ENCODE peak calls at places on chromosomes 12 and 14, in five cellular contexts. One of them, this sample, is unnamed. For H3K27me3, the result is how much of the 10 kb centered on the place peaks cover.

GRCh38 chr12:93772003-93772402 is 94.8 kb downstream of the CRADD start:
- DNase-seq in brain microvascular endothelial cell: no peak
- DNase-seq in kidney epithelial cell: no peak
- DNase-seq in MM.1S: no peak
- DNase-seq in ovary: no peak
- DNase-seq in this sample: no peak

GRCh38 chr12:54650409-54650808 is 2.2 kb upstream of the DCD start:
- DNase-seq in brain microvascular endothelial cell: no peak
- DNase-seq in kidney epithelial cell: no peak
- DNase-seq in MM.1S: no peak
- DNase-seq in ovary: no peak
- DNase-seq in this sample: no peak

GRCh38 chr14:24058260-24058950 is 6.6 kb downstream of the CARMIL3 start:
- DNase-seq in brain microvascular endothelial cell: peak
- DNase-seq in kidney epithelial cell: no peak
- DNase-seq in MM.1S: peak
- DNase-seq in ovary: peak
- DNase-seq in this sample: peak

GRCh38 chr12:26723379-26724308 is 109.3 kb downstream of the ITPR2 start:
- DNase-seq in brain microvascular endothelial cell: peak
- DNase-seq in kidney epithelial cell: peak
- DNase-seq in MM.1S: peak
- DNase-seq in ovary: peak
- DNase-seq in this sample: no peak

GRCh38 chr12:21697829-21698630 is 40.4 kb upstream of the LDHB start:
- DNase-seq in brain microvascular endothelial cell: peak
- DNase-seq in kidney epithelial cell: no peak
- DNase-seq in MM.1S: peak
- DNase-seq in ovary: no peak
- DNase-seq in this sample: no peak

GRCh38 chr12:118136559-118137003 is 657 bp downstream of the PEBP1 start:
- DNase-seq in brain microvascular endothelial cell: peak
- DNase-seq in kidney epithelial cell: no peak
- DNase-seq in MM.1S: peak
- DNase-seq in ovary: peak
- DNase-seq in this sample: peak

GRCh38 chr14:92516966-92517350 is 3.4 kb downstream of the RIN3 start:
- DNase-seq in brain microvascular endothelial cell: no peak
- DNase-seq in kidney epithelial cell: no peak
- DNase-seq in MM.1S: no peak
- DNase-seq in ovary: no peak
- DNase-seq in this sample: no peak

GRCh38 chr12:117972341-117972740 is 3.6 kb upstream of the KSR2 start:
- DNase-seq in brain microvascular endothelial cell: no peak
- DNase-seq in kidney epithelial cell: no peak
- DNase-seq in MM.1S: no peak
- DNase-seq in ovary: no peak
- DNase-seq in this sample: no peak

GRCh38 chr12:47408171-47408871 is 297.5 kb downstream of the RPAP3 start:
- DNase-seq in brain microvascular endothelial cell: no peak
- DNase-seq in kidney epithelial cell: no peak
- DNase-seq in MM.1S: peak
- DNase-seq in ovary: no peak
- DNase-seq in this sample: no peak

GRCh38 chr14:23406244-23406643 is 1.8 kb downstream of the MYH6 start:
- DNase-seq in brain microvascular endothelial cell: no peak
- DNase-seq in kidney epithelial cell: no peak
- DNase-seq in MM.1S: no peak
- DNase-seq in ovary: no peak
- DNase-seq in this sample: no peak

GRCh38 chr12:15829949-15830348 is 40.8 kb upstream of the EPS8 start:
- DNase-seq in brain microvascular endothelial cell: peak
- DNase-seq in kidney epithelial cell: no peak
- DNase-seq in MM.1S: no peak
- DNase-seq in ovary: no peak
- DNase-seq in this sample: no peak

GRCh38 chr12:59396519-59396918 is 199.3 kb upstream of the SLC16A7 start:
- DNase-seq in brain microvascular endothelial cell: no peak
- DNase-seq in kidney epithelial cell: no peak
- DNase-seq in MM.1S: no peak
- DNase-seq in ovary: no peak
- DNase-seq in this sample: no peak

GRCh38 chr12:41142376-41142775 is 45.7 kb upstream of the PDZRN4 start:
- DNase-seq in brain microvascular endothelial cell: no peak
- DNase-seq in kidney epithelial cell: no peak
- DNase-seq in MM.1S: no peak
- DNase-seq in ovary: no peak
- DNase-seq in this sample: no peak

GRCh38 chr14:79278798-79279644 is 932.3 kb downstream of the DIO2 start:
- DNase-seq in brain microvascular endothelial cell: peak
- DNase-seq in kidney epithelial cell: peak
- DNase-seq in MM.1S: peak
- DNase-seq in ovary: peak
- DNase-seq in this sample: peak

GRCh38 chr14:97390031-97390729 is 593.0 kb downstream of the VRK1 start:
- DNase-seq in brain microvascular endothelial cell: no peak
- DNase-seq in kidney epithelial cell: no peak
- DNase-seq in MM.1S: no peak
- DNase-seq in ovary: no peak
- DNase-seq in this sample: no peak

GRCh38 chr14:67533754-67534085 is 630 bp downstream of the PLEKHH1 start:
- DNase-seq in brain microvascular endothelial cell: no peak
- DNase-seq in kidney epithelial cell: no peak
- DNase-seq in MM.1S: no peak
- DNase-seq in ovary: no peak
- DNase-seq in this sample: no peak

GRCh38 chr12:62435337-62436163 is 31.1 kb upstream of the MON2 start:
- DNase-seq in brain microvascular endothelial cell: peak
- DNase-seq in kidney epithelial cell: peak
- DNase-seq in MM.1S: peak
- DNase-seq in ovary: peak
- DNase-seq in this sample: peak

GRCh38 chr12:96044017-96044985 is 8.9 kb upstream of the LTA4H start:
- DNase-seq in brain microvascular endothelial cell: peak
- DNase-seq in kidney epithelial cell: no peak
- DNase-seq in MM.1S: no peak
- DNase-seq in ovary: no peak
- DNase-seq in this sample: no peak

GRCh38 chr12:53077030-53077429 is 2.2 kb downstream of the SPRYD3 start:
- DNase-seq in brain microvascular endothelial cell: no peak
- DNase-seq in kidney epithelial cell: no peak
- DNase-seq in MM.1S: no peak
- DNase-seq in ovary: no peak
- DNase-seq in this sample: no peak

GRCh38 chr14:98900236-98900635 is 371.8 kb downstream of the BCL11B start:
- DNase-seq in brain microvascular endothelial cell: no peak
- DNase-seq in kidney epithelial cell: no peak
- DNase-seq in MM.1S: no peak
- DNase-seq in ovary: no peak
- DNase-seq in this sample: no peak

DNA sequence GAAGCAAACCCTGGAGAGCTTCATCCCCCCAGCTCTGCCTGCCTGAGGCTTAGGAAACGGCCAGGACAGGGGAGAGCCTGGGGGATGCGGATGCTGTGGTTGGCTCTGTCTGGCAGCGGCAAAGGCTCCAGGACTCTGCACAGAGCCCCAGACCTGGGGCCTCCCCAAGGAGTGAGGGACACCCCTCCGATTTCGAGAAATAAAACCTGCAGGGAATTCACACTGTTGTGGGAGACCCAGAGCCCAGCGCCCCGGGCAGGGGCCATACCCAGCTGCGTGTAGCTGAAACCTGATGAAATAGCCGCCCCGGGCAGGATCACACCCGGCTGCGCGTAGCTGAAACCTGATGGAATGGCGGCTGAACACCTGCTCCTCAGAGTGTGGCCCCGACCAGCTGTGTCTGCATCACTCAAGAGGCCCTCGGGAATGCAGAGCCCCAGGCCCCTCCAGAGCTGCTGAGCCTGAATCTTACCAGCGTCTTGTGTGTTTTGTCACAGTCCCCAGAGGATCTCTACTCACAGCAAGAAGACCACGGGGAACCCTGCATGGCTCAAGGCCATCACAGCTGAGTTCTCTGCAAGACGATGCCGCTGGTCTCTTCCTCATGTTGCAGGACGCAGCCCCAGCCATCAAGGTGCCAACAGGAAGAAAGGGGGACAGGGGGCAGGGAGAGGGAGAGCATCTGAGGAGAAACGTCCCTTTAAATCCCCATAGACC is 46.5 kb upstream of the GALNT9 start:
- DNase-seq in brain microvascular endothelial cell: no peak
- DNase-seq in kidney epithelial cell: no peak
- DNase-seq in MM.1S: no peak
- DNase-seq in ovary: peak
- DNase-seq in this sample: no peak
- H3K27me3 ChIP-seq in brain microvascular endothelial cell: under half
- H3K27me3 ChIP-seq in kidney epithelial cell: under half
- H3K27me3 ChIP-seq in MM.1S: under half
- H3K27me3 ChIP-seq in ovary: under half
- H3K27me3 ChIP-seq in this sample: under half

GRCh38 chr12:132263451-132264065 is 65.8 kb downstream of the GALNT9 start:
- DNase-seq in brain microvascular endothelial cell: no peak
- DNase-seq in kidney epithelial cell: no peak
- DNase-seq in MM.1S: no peak
- DNase-seq in ovary: no peak
- DNase-seq in this sample: no peak
- H3K27me3 ChIP-seq in brain microvascular endothelial cell: under half
- H3K27me3 ChIP-seq in kidney epithelial cell: under half
- H3K27me3 ChIP-seq in MM.1S: under half
- H3K27me3 ChIP-seq in ovary: under half
- H3K27me3 ChIP-seq in this sample: half or more

GRCh38 chr12:58832-59231 is 7.7 kb upstream of the IQSEC3 start:
- DNase-seq in brain microvascular endothelial cell: no peak
- DNase-seq in kidney epithelial cell: no peak
- DNase-seq in MM.1S: no peak
- DNase-seq in ovary: no peak
- DNase-seq in this sample: no peak
- H3K27me3 ChIP-seq in brain microvascular endothelial cell: under half
- H3K27me3 ChIP-seq in kidney epithelial cell: under half
- H3K27me3 ChIP-seq in MM.1S: half or more
- H3K27me3 ChIP-seq in ovary: under half
- H3K27me3 ChIP-seq in this sample: under half

GRCh38 chr14:74347795-74348100 is 523 bp upstream of the VRTN start:
- DNase-seq in brain microvascular endothelial cell: no peak
- DNase-seq in kidney epithelial cell: no peak
- DNase-seq in MM.1S: no peak
- DNase-seq in ovary: no peak
- DNase-seq in this sample: no peak

GRCh38 chr14:74348241-74348734 is at the start of gene VRTN:
- DNase-seq in brain microvascular endothelial cell: no peak
- DNase-seq in kidney epithelial cell: no peak
- DNase-seq in MM.1S: no peak
- DNase-seq in ovary: no peak
- DNase-seq in this sample: no peak

GRCh38 chr14:74346341-74346740 is 1.9 kb upstream of the VRTN start:
- DNase-seq in brain microvascular endothelial cell: no peak
- DNase-seq in kidney epithelial cell: no peak
- DNase-seq in MM.1S: no peak
- DNase-seq in ovary: no peak
- DNase-seq in this sample: no peak

GRCh38 chr14:74348735-74349463 is 628 bp downstream of the VRTN start:
- DNase-seq in brain microvascular endothelial cell: no peak
- DNase-seq in kidney epithelial cell: no peak
- DNase-seq in MM.1S: no peak
- DNase-seq in ovary: no peak
- DNase-seq in this sample: no peak

GRCh38 chr14:74347096-74347794 is 1.0 kb upstream of the VRTN start:
- DNase-seq in brain microvascular endothelial cell: no peak
- DNase-seq in kidney epithelial cell: no peak
- DNase-seq in MM.1S: no peak
- DNase-seq in ovary: no peak
- DNase-seq in this sample: no peak
- H3K27me3 ChIP-seq in brain microvascular endothelial cell: under half
- H3K27me3 ChIP-seq in kidney epithelial cell: under half
- H3K27me3 ChIP-seq in MM.1S: under half
- H3K27me3 ChIP-seq in ovary: under half
- H3K27me3 ChIP-seq in this sample: under half

DNA sequence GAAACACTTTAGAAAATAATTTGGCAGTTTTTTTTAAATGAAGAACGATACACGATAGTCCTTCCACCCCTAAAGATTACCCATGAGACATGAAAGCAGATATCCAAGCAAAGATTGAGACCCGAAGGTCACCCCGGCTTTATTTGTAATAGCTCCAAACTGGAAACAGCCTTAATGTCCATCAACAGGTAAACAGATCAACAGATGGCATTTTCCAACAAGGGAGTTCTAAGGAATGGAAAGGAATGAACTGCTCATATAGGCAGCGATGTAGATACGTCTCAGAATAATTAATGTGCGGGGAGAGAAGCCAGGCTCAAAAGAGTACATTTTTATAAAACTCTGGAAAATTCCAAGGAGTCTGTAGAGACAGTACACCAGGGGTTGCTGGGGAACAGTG is 23.7 kb upstream of the MEG3 start:
- DNase-seq in brain microvascular endothelial cell: no peak
- DNase-seq in kidney epithelial cell: no peak
- DNase-seq in MM.1S: no peak
- DNase-seq in ovary: no peak
- DNase-seq in this sample: no peak
- H3K27me3 ChIP-seq in brain microvascular endothelial cell: under half
- H3K27me3 ChIP-seq in kidney epithelial cell: under half
- H3K27me3 ChIP-seq in MM.1S: half or more
- H3K27me3 ChIP-seq in ovary: under half
- H3K27me3 ChIP-seq in this sample: under half

DNA sequence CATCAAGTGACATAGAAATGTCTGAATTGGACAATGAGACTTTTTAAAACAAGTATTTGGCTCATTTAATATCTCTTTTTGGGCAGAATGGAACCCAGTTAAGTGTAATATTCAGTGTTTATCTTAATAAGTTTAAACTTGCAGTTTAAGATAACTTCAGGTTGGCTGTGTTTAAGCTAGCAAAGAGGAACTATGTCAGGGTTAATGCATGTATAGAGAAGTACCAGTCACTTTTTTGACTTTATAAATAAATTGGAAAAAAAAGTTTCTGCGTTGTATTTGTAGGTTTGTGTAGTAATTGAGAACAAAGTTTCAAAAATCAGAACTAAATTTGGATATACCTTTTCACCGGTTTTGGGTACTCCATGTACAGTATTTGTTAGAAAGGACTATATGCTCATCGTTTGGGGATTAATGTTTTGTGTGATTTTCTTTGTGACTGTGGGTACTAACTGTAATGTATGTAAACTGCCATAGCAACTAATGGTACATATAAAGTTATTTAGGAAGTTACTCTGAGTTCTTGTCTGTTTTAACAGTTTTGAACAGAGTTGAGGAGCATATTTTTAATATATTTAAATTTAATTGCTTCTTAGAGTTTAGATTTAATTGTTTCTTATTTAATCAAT is 4.5 kb downstream of the HMGA2 start:
- DNase-seq in brain microvascular endothelial cell: no peak
- DNase-seq in kidney epithelial cell: no peak
- DNase-seq in MM.1S: no peak
- DNase-seq in ovary: no peak
- DNase-seq in this sample: no peak
- H3K27me3 ChIP-seq in brain microvascular endothelial cell: under half
- H3K27me3 ChIP-seq in kidney epithelial cell: under half
- H3K27me3 ChIP-seq in MM.1S: under half
- H3K27me3 ChIP-seq in ovary: under half
- H3K27me3 ChIP-seq in this sample: under half

GRCh38 chr14:53955671-53956426 is 776 bp downstream of the BMP4 start:
- DNase-seq in brain microvascular endothelial cell: no peak
- DNase-seq in kidney epithelial cell: no peak
- DNase-seq in MM.1S: no peak
- DNase-seq in ovary: peak
- DNase-seq in this sample: peak
- H3K27me3 ChIP-seq in brain microvascular endothelial cell: under half
- H3K27me3 ChIP-seq in kidney epithelial cell: under half
- H3K27me3 ChIP-seq in MM.1S: under half
- H3K27me3 ChIP-seq in ovary: under half
- H3K27me3 ChIP-seq in this sample: under half